ENCODE peak calls at places on chromosomes 3 and 15, in ten cellular contexts. K, I, S, C, A, H, Y, D, G and E are unnamed samples.

GRCh38 chr3:114427407-114428172 is 133.8 kb downstream of the TIGIT start:
- DNase-seq in K (no peak), I (no peak), S (no peak), C (no peak), A (no peak), H (no peak), Y (no peak), D (no peak), G (no peak), E (no peak)

GRCh38 chr15:25133804-25134203 is 179.0 kb downstream of the SNRPN start:
- DNase-seq in K (no peak), I (no peak), S (no peak), C (no peak), A (no peak), H (no peak), Y (no peak), D (no peak), G (no peak), E (no peak)

GRCh38 chr3:72306800-72307341 is 521.9 kb upstream of the PROK2 start:
- DNase-seq in K (no peak), I (no peak), S (no peak), C (peak; percentile 77), A (peak; percentile 41), H (no peak), Y (peak; percentile 58), D (peak; percentile 23), G (no peak), E (peak; percentile 99)

GRCh38 chr3:25603703-25604102 is 61.0 kb downstream of the TOP2B start:
- DNase-seq in K (peak; percentile 29), I (no peak), S (no peak), C (no peak), A (no peak), H (no peak), Y (peak; percentile 28), D (peak; percentile 43), G (no peak), E (no peak)

GRCh38 chr3:95438274-95438673 is 1375.4 kb downstream of the NSUN3 start:
- DNase-seq in K (no peak), I (no peak), S (no peak), C (no peak), A (peak; percentile 8), H (no peak), Y (no peak), D (no peak), G (no peak), E (no peak)

GRCh38 chr3:10339376-10339955 is 18.6 kb upstream of the SEC13 start:
- DNase-seq in K (no peak), I (no peak), S (no peak), C (peak; percentile 51), A (no peak), H (no peak), Y (no peak), D (no peak), G (no peak), E (no peak)

GRCh38 chr3:128226794-128227399 is 73.6 kb downstream of the EEFSEC start:
- DNase-seq in K (no peak), I (peak; percentile 49), S (peak; percentile 21), C (peak; percentile 88), A (peak; percentile 71), H (no peak), Y (peak; percentile 34), D (peak; percentile 42), G (no peak), E (no peak)

GRCh38 chr3:53845103-53845880 is 927 bp downstream of the CHDH start:
- DNase-seq in K (peak; percentile 51), I (peak; percentile 43), S (peak; percentile 71), C (peak; percentile 88), A (peak; percentile 92), H (peak; percentile 87), Y (peak; percentile 39), D (peak; percentile 17), G (no peak), E (peak; percentile 57)

GRCh38 chr15:95840004-95840403 is 490.5 kb upstream of the NR2F2 start:
- DNase-seq in K (peak; percentile 23), I (peak; percentile 45), S (no peak), C (no peak), A (no peak), H (no peak), Y (peak; percentile 96), D (peak; percentile 80), G (peak; percentile 57), E (no peak)

GRCh38 chr15:95843241-95843851 is 487.2 kb upstream of the NR2F2 start:
- DNase-seq in K (no peak), I (peak; percentile 24), S (no peak), C (no peak), A (no peak), H (no peak), Y (peak; percentile 43), D (peak; percentile 40), G (peak; percentile 18), E (no peak)

GRCh38 chr15:95839367-95839782 is 491.1 kb upstream of the NR2F2 start:
- DNase-seq in K (no peak), I (no peak), S (no peak), C (no peak), A (no peak), H (no peak), Y (no peak), D (peak; percentile 40), G (no peak), E (no peak)

GRCh38 chr15:95845862-95846515 is 484.5 kb upstream of the NR2F2 start:
- DNase-seq in K (no peak), I (peak; percentile 67), S (no peak), C (no peak), A (no peak), H (no peak), Y (peak; percentile 98), D (peak; percentile 17), G (no peak), E (no peak)

DNA sequence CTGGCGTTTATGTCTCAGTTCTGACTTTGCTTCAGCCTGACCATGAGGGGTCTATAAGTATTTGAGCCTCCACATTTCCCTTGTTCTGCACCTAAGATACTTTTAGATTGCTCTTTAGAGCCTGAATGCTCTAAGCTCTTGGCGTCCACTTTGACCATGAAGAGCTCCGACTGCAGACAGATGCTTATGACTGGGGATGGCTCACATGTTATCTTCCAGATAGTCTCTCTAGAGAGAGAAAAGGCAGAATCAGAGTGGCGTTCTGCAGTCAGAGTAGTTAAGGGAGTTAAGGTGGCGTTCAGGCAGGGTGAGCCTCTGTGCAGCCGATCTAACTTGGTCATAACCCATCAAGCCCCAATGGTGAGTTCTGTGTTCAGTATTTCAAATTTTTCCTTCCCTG is 487.9 kb upstream of the NR2F2 start:
- DNase-seq in K (no peak), I (no peak), S (no peak), C (no peak), A (no peak), H (no peak), Y (no peak), D (no peak), G (no peak), E (no peak)
- H3K4me3 ChIP-seq in K (no peak overlapping the region), I (no peak overlapping the region), S (no peak overlapping the region), C (no peak overlapping the region), A (no peak overlapping the region), H (no peak overlapping the region), Y (no peak overlapping the region), D (no peak overlapping the region), G (no peak overlapping the region), E (no peak overlapping the region)

GRCh38 chr3:86968224-86968932 is 22.6 kb downstream of the VGLL3 start:
- DNase-seq in K (no peak), I (no peak), S (no peak), C (no peak), A (no peak), H (no peak), Y (no peak), D (no peak), G (no peak), E (no peak)

GRCh38 chr3:86978111-86978528 is 12.8 kb downstream of the VGLL3 start:
- DNase-seq in K (no peak), I (no peak), S (no peak), C (no peak), A (no peak), H (peak; percentile 92), Y (peak; percentile 37), D (peak; percentile 44), G (no peak), E (no peak)

GRCh38 chr3:86976206-86976605 is 14.7 kb downstream of the VGLL3 start:
- DNase-seq in K (no peak), I (no peak), S (no peak), C (no peak), A (no peak), H (no peak), Y (no peak), D (no peak), G (no peak), E (no peak)

GRCh38 chr3:86969500-86970189 is 21.3 kb downstream of the VGLL3 start:
- DNase-seq in K (no peak), I (no peak), S (no peak), C (peak; percentile 23), A (peak; percentile 84), H (no peak), Y (peak; percentile 76), D (peak; percentile 79), G (no peak), E (no peak)

GRCh38 chr3:86973440-86973839 is 17.5 kb downstream of the VGLL3 start:
- DNase-seq in K (no peak), I (no peak), S (no peak), C (no peak), A (no peak), H (no peak), Y (peak; percentile 98), D (peak; percentile 95), G (no peak), E (no peak)
- H3K4me3 ChIP-seq in K (no peak overlapping the region), I (no peak overlapping the region), S (no peak overlapping the region), C (no peak overlapping the region), A (no peak overlapping the region), H (no peak overlapping the region), Y (no peak overlapping the region), D (no peak overlapping the region), G (no peak overlapping the region), E (no peak overlapping the region)

GRCh38 chr3:164196477-164196876 is 881.8 kb downstream of the SI start:
- DNase-seq in K (no peak), I (no peak), S (no peak), C (no peak), A (no peak), H (no peak), Y (no peak), D (no peak), G (no peak), E (no peak)
- H3K4me3 ChIP-seq in K (no peak overlapping the region), I (no peak overlapping the region), S (no peak overlapping the region), C (no peak overlapping the region), A (no peak overlapping the region), H (no peak overlapping the region), Y (no peak overlapping the region), D (no peak overlapping the region), G (no peak overlapping the region), E (no peak overlapping the region)

GRCh38 chr3:175655366-175655765 is 796.2 kb downstream of the NAALADL2 start:
- DNase-seq in K (no peak), I (no peak), S (no peak), C (no peak), A (no peak), H (no peak), Y (no peak), D (peak; percentile 58), G (no peak), E (no peak)

GRCh38 chr3:175648939-175649338 is 789.8 kb downstream of the NAALADL2 start:
- DNase-seq in K (no peak), I (no peak), S (no peak), C (no peak), A (no peak), H (no peak), Y (no peak), D (peak; percentile 3), G (no peak), E (no peak)

GRCh38 chr3:175656451-175656850 is 797.3 kb downstream of the NAALADL2 start:
- DNase-seq in K (no peak), I (no peak), S (no peak), C (no peak), A (no peak), H (no peak), Y (no peak), D (no peak), G (no peak), E (peak; percentile 46)

GRCh38 chr3:175646865-175647264 is 787.7 kb downstream of the NAALADL2 start:
- DNase-seq in K (no peak), I (no peak), S (no peak), C (no peak), A (no peak), H (no peak), Y (no peak), D (no peak), G (no peak), E (no peak)

DNA sequence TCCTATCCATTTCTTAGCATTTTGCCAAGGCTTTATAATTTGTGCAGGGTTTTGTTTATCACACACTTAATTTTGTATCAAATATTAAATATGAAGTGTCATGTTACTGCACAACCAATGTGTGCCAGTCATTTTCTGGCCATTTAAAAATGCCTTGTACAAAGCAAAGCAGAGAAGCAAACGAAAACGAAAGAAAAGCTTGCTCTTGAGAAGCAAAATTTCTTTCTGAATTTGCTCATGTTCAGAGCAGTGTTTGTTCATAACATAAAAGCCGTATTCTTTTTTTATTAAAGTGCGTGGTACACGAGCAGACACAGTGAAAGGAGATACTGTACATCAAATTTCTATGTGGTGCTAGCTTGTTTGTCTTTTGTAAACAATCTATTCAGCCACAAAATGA is 792.6 kb downstream of the NAALADL2 start:
- DNase-seq in K (no peak), I (no peak), S (no peak), C (no peak), A (no peak), H (no peak), Y (peak; percentile 55), D (no peak), G (no peak), E (peak; percentile 30)
- H3K4me3 ChIP-seq in K (no peak overlapping the region), I (no peak overlapping the region), S (no peak overlapping the region), C (no peak overlapping the region), A (no peak overlapping the region), H (no peak overlapping the region), Y (peak overlapping the region; percentile 55), D (no peak overlapping the region), G (no peak overlapping the region), E (peak overlapping the region; percentile 22)